ENCODE peak calls at places on chromosomes 11 and 22, in seven cellular contexts. E is SK-N-SH, J is HepG2, U is IMR-90, X is A549, H is K562, Q is H1. D is an unnamed sample.

GRCh38 chr22:36424901-36425579 is 37.3 kb upstream of the MYH9 start:
- DNase-seq in E (no peak), U (no peak), J (no peak), H (no peak), X (no peak), Q (no peak), D (no peak)

GRCh38 chr11:10758959-10759358 is 7.9 kb downstream of the CTR9 start:
- DNase-seq in J (no peak), E (no peak), X (no peak), Q (no peak), H (peak), U (no peak), D (no peak)

GRCh38 chr22:24184057-24184798 is 2.9 kb downstream of the SUSD2 start:
- DNase-seq in H (no peak), U (no peak), J (no peak), Q (no peak), E (peak), X (no peak), D (no peak)

GRCh38 chr11:125621995-125622394 is 3.0 kb upstream of the CHEK1 start:
- DNase-seq in J (no peak), U (peak), Q (no peak), E (no peak), X (no peak), H (no peak), D (no peak)

GRCh38 chr11:110022548-110022947 is 70.6 kb upstream of the ZC3H12C start:
- DNase-seq in X (no peak), H (no peak), Q (no peak), E (no peak), J (no peak), U (peak), D (peak)

GRCh38 chr11:125569913-125570621 is 790 bp downstream of the EI24 start:
- DNase-seq in E (peak), U (peak), H (no peak), Q (no peak), J (no peak), X (no peak), D (no peak)

GRCh38 chr11:102323542-102324261 is 6.4 kb downstream of the BIRC3 start:
- DNase-seq in J (no peak), X (no peak), Q (no peak), E (no peak), U (peak), H (no peak), D (no peak)

GRCh38 chr22:35995772-35996171 is 32.9 kb downstream of the RBFOX2 start:
- DNase-seq in J (no peak), U (peak), H (peak), E (no peak), X (no peak), Q (no peak), D (no peak)

GRCh38 chr11:134460044-134460371 is 48.0 kb upstream of the B3GAT1 start:
- DNase-seq in J (no peak), X (no peak), U (no peak), Q (no peak), E (no peak), H (no peak), D (no peak)

GRCh38 chr11:44112083-44112865 is 16.8 kb downstream of the EXT2 start:
- DNase-seq in Q (no peak), E (peak), J (no peak), X (no peak), H (no peak), U (peak), D (no peak)

GRCh38 chr11:17481905-17482304 is 5.3 kb upstream of the ABCC8 start:
- DNase-seq in E (no peak), U (no peak), Q (no peak), X (no peak), H (no peak), J (no peak), D (no peak)

GRCh38 chr22:50228366-50228765 is 16.5 kb downstream of the TUBGCP6 start:
- DNase-seq in U (no peak), E (no peak), Q (no peak), X (no peak), H (no peak), J (no peak), D (no peak)

GRCh38 chr11:129881570-129882170 is 13.7 kb downstream of the NFRKB start:
- DNase-seq in Q (peak), H (peak), U (peak), E (peak), X (peak), J (peak), D (no peak)

GRCh38 chr22:40203568-40203967 is 25.8 kb downstream of the TNRC6B start:
- DNase-seq in H (no peak), E (no peak), U (peak), X (no peak), J (no peak), Q (no peak), D (no peak)

GRCh38 chr22:50360578-50360977 is 17.5 kb downstream of the PPP6R2 start:
- DNase-seq in U (no peak), H (no peak), X (no peak), Q (no peak), E (no peak), J (no peak), D (no peak)

GRCh38 chr22:23213031-23213555 is 32.8 kb downstream of the BCR start:
- DNase-seq in U (no peak), E (no peak), H (peak), X (no peak), J (no peak), Q (no peak), D (no peak)

GRCh38 chr11:99316761-99317475 is 296.2 kb downstream of the CNTN5 start:
- DNase-seq in U (no peak), J (no peak), X (no peak), Q (no peak), H (no peak), E (no peak), D (no peak)

GRCh38 chr11:124618863-124619262 is 3.8 kb upstream of the TBRG1 start:
- DNase-seq in H (no peak), J (no peak), E (no peak), X (no peak), U (no peak), Q (no peak), D (no peak)

GRCh38 chr22:40506762-40507161 is 129.8 kb downstream of the MRTFA start:
- DNase-seq in J (no peak), H (no peak), U (no peak), X (no peak), E (no peak), Q (no peak), D (no peak)

GRCh38 chr11:130457909-130458729 is 9.7 kb downstream of the ADAMTS15 start:
- DNase-seq in U (no peak), Q (no peak), X (no peak), J (no peak), E (no peak), H (no peak), D (no peak)

GRCh38 chr11:72598901-72599300 is 75.3 kb downstream of the PDE2A start:
- DNase-seq in X (peak), Q (peak), J (peak), H (peak), U (peak), E (peak), D (no peak)

GRCh38 chr11:117870176-117870952 is 6.1 kb downstream of the FXYD6 start:
- DNase-seq in U (no peak), E (peak), X (no peak), H (no peak), Q (no peak), J (no peak), D (no peak)

GRCh38 chr11:30133308-30133707 is 97.5 kb upstream of the FSHB start:
- DNase-seq in U (no peak), X (no peak), Q (no peak), E (no peak), H (no peak), J (no peak), D (no peak)

GRCh38 chr11:26593686-26594085 is 21.6 kb upstream of the MUC15 start:
- DNase-seq in H (no peak), X (no peak), J (no peak), E (no peak), U (no peak), Q (no peak), D (no peak)

GRCh38 chr11:26599876-26600434 is 27.9 kb upstream of the MUC15 start:
- DNase-seq in Q (no peak), E (no peak), U (no peak), H (no peak), X (no peak), J (no peak), D (no peak)

GRCh38 chr11:26599421-26599820 is 27.4 kb upstream of the MUC15 start:
- DNase-seq in E (no peak), H (no peak), Q (no peak), J (no peak), X (no peak), U (no peak), D (no peak)
- TF ChIP-seq RFX5 in E (no peak), H (no peak), Q (no peak), J (no peak), X (no peak), U (no peak), D (no peak)

GRCh38 chr11:8719260-8720190 is 36.9 kb downstream of the RPL27A start:
- DNase-seq in X (peak), Q (no peak), U (peak), E (no peak), J (peak), H (no peak), D (no peak)
- TF ChIP-seq RFX5 in X (no peak), Q (no peak), U (no peak), E (no peak), J (no peak), H (no peak), D (no peak)

GRCh38 chr11:111733655-111734088 is 32.5 kb downstream of the PPP2R1B start:
- DNase-seq in H (no peak), U (no peak), X (no peak), J (no peak), E (no peak), Q (no peak), D (no peak)
- TF ChIP-seq RFX5 in H (no peak), U (no peak), X (no peak), J (no peak), E (no peak), Q (no peak), D (no peak)

GRCh38 chr11:92376146-92376599 is 151.6 kb downstream of the FAT3 start:
- DNase-seq in Q (no peak), H (no peak), E (no peak), X (no peak), J (no peak), U (peak), D (no peak)
- TF ChIP-seq RFX5 in Q (no peak), H (no peak), E (no peak), X (no peak), J (no peak), U (no peak), D (no peak)

GRCh38 chr11:47177229-47177845 is 658 bp upstream of the ARFGAP2 start:
- DNase-seq in J (peak), X (peak), Q (peak), U (peak), E (peak), H (peak), D (peak)

GRCh38 chr11:47176328-47177228 is at the start of gene ARFGAP2:
- DNase-seq in Q (peak), J (peak), X (peak), E (peak), U (peak), H (peak), D (peak)

GRCh38 chr11:47177846-47178245 is 1.2 kb upstream of the ARFGAP2 start:
- DNase-seq in J (peak), U (no peak), E (no peak), H (no peak), X (no peak), Q (no peak), D (no peak)

GRCh38 chr11:47178305-47178704 is 1.6 kb upstream of the ARFGAP2 start:
- DNase-seq in E (no peak), U (no peak), Q (no peak), J (no peak), H (no peak), X (no peak), D (no peak)

GRCh38 chr11:47175746-47176327 is 842 bp downstream of the ARFGAP2 start:
- DNase-seq in U (no peak), X (no peak), J (no peak), H (no peak), Q (no peak), E (no peak), D (no peak)
- TF ChIP-seq RFX5 in U (no peak), X (no peak), J (no peak), H (no peak), Q (no peak), E (no peak), D (no peak)

GRCh38 chr11:57484141-57484710 is 23.9 kb downstream of the RTN4RL2 start:
- DNase-seq in H (no peak), X (no peak), E (no peak), Q (no peak), U (no peak), J (no peak), D (no peak)
- TF ChIP-seq RFX5 in H (no peak), X (no peak), E (no peak), Q (no peak), U (no peak), J (no peak), D (no peak)

GRCh38 chr11:104956528-104956927 is 11.8 kb downstream of the CASP4 start:
- DNase-seq in U (no peak), Q (no peak), H (no peak), J (peak), X (no peak), E (no peak), D (no peak)
- TF ChIP-seq RFX5 in U (no peak), Q (no peak), H (no peak), J (no peak), X (no peak), E (no peak), D (no peak)